ENCODE peak calls at places on chromosomes 5 and 9, in six cellular contexts. O, T, A, F, Q and P are unnamed samples.

GRCh38 chr9:129264388-129264787 is 86.3 kb upstream of the IER5L start:
- DNase-seq in O (no peak), T (no peak), A (no peak), F (no peak), Q (no peak), P (no peak)

GRCh38 chr5:100311811-100312210 is 223.4 kb upstream of the FAM174A start:
- DNase-seq in O (no peak), T (no peak), A (no peak), F (no peak), Q (no peak), P (no peak)

GRCh38 chr5:116573617-116574431 is 799 bp downstream of the SEMA6A start:
- DNase-seq in O (peak; percentile 29), T (no peak), A (no peak), F (peak; percentile 10), Q (no peak), P (peak; percentile 22)

GRCh38 chr9:132078369-132079356 is 1.0 kb downstream of the MED27 start:
- DNase-seq in O (no peak), T (no peak), A (peak; percentile 10), F (peak; percentile 41), Q (peak; percentile 13), P (no peak)

GRCh38 chr5:5483350-5483749 is 60.9 kb downstream of the ICE1 start:
- DNase-seq in O (no peak), T (no peak), A (no peak), F (no peak), Q (no peak), P (no peak)

GRCh38 chr5:67680109-67680508 is 483.5 kb upstream of the CD180 start:
- DNase-seq in O (no peak), T (no peak), A (no peak), F (no peak), Q (no peak), P (no peak)

GRCh38 chr5:39578887-39579497 is 154.2 kb upstream of the DAB2 start:
- DNase-seq in O (no peak), T (peak; percentile 17), A (no peak), F (peak; percentile 32), Q (no peak), P (no peak)

GRCh38 chr5:133865113-133865512 is 103.3 kb downstream of the C5orf15 start:
- DNase-seq in O (no peak), T (no peak), A (no peak), F (no peak), Q (no peak), P (no peak)

GRCh38 chr5:40831346-40832210 is 3.4 kb downstream of the RPL37 start:
- DNase-seq in O (no peak), T (no peak), A (no peak), F (peak; percentile 33), Q (no peak), P (no peak)

GRCh38 chr9:36306481-36307306 is 48.4 kb upstream of the GNE start:
- DNase-seq in O (no peak), T (no peak), A (no peak), F (peak; percentile 37), Q (no peak), P (no peak)

GRCh38 chr5:143065185-143065584 is 295.0 kb downstream of the ARHGAP26 start:
- DNase-seq in O (no peak), T (no peak), A (no peak), F (no peak), Q (no peak), P (no peak)

GRCh38 chr5:28014779-28015178 is 976.4 kb upstream of the CDH9 start:
- DNase-seq in O (no peak), T (peak; percentile 26), A (no peak), F (no peak), Q (no peak), P (no peak)

GRCh38 chr5:150663936-150664335 is 2.9 kb downstream of the MYOZ3 start:
- DNase-seq in O (no peak), T (no peak), A (no peak), F (no peak), Q (no peak), P (no peak)

GRCh38 chr5:117657591-117657990 is 1083.0 kb upstream of the SEMA6A start:
- DNase-seq in O (no peak), T (no peak), A (peak; percentile 58), F (no peak), Q (no peak), P (no peak)

GRCh38 chr5:54558362-54558761 is 40.8 kb downstream of the SNX18 start:
- DNase-seq in O (no peak), T (no peak), A (no peak), F (no peak), Q (no peak), P (no peak)

GRCh38 chr5:110086658-110087388 is 397.1 kb downstream of the MAN2A1 start:
- DNase-seq in O (no peak), T (no peak), A (no peak), F (peak; percentile 39), Q (no peak), P (no peak)

GRCh38 chr9:5231212-5231611 is at the start of gene INSL4:
- DNase-seq in O (no peak), T (no peak), A (no peak), F (no peak), Q (no peak), P (no peak)

GRCh38 chr9:119283118-119283794 is 86.0 kb downstream of the BRINP1 start:
- DNase-seq in O (no peak), T (no peak), A (no peak), F (no peak), Q (no peak), P (peak; percentile 15)

GRCh38 chr9:130860458-130861316 is 25.6 kb downstream of the ABL1 start:
- DNase-seq in O (peak; percentile 79), T (no peak), A (no peak), F (no peak), Q (no peak), P (peak; percentile 83)